ENCODE peak calls at places on chromosomes 4 and X, in nine cellular contexts. R is mucosa of descending colon, S is tibial nerve, E is left lung, Q is heart right ventricle, K is astrocyte, A is astrocyte of the spinal cord, N is coronary artery, Z is body of pancreas. M is an unnamed sample.

GRCh38 chrX:97797076-97797475 is 913.4 kb downstream of the RPA4 start:
- DNase-seq in Z (no peak), A (no peak), Q (no peak), R (no peak), E (no peak), K (no peak), S (no peak), N (no peak), M (no peak)

GRCh38 chr4:141346144-141346543 is 125.4 kb downstream of the ZNF330 start:
- DNase-seq in S (peak; percentile 19), N (no peak), R (peak; percentile 29), Z (peak; percentile 57), E (no peak), A (peak; percentile 75), K (peak; percentile 48), Q (no peak), M (peak; percentile 49)

GRCh38 chrX:152884171-152884570 is 13.7 kb upstream of the ZNF185 start:
- DNase-seq in Z (no peak), S (no peak), R (no peak), E (no peak), Q (no peak), A (no peak), K (no peak), N (no peak), M (no peak)

GRCh38 chrX:142184756-142185602 is 20.1 kb downstream of the MAGEC2 start:
- DNase-seq in R (no peak), A (no peak), E (no peak), Q (no peak), K (no peak), N (no peak), S (no peak), Z (no peak), M (no peak)

GRCh38 chr4:94690851-94691254 is 66.9 kb upstream of the BMPR1B start:
- DNase-seq in Q (no peak), R (no peak), K (peak; percentile 15), N (no peak), E (no peak), S (no peak), Z (no peak), A (peak; percentile 14), M (no peak)

GRCh38 chr4:70277121-70277520 is 34.7 kb downstream of the CSN3 start:
- DNase-seq in A (no peak), R (no peak), E (no peak), N (no peak), Z (no peak), S (no peak), K (no peak), Q (no peak), M (no peak)

GRCh38 chr4:109375778-109376414 is 57.7 kb upstream of the SEC24B start:
- DNase-seq in R (no peak), K (no peak), N (no peak), Z (no peak), Q (no peak), A (no peak), S (no peak), E (peak; percentile 40), M (no peak)

GRCh38 chr4:184733654-184734524 is at the start of gene CENPU:
- DNase-seq in A (peak; percentile 99), S (peak; percentile 90), N (peak; percentile 98), K (peak; percentile 98), Z (peak; percentile 98), Q (peak; percentile 96), R (peak; percentile 98), E (peak; percentile 96), M (peak; percentile 97)

GRCh38 chr4:3235030-3235345 is 14.0 kb upstream of the MSANTD1 start:
- DNase-seq in N (no peak), Q (no peak), E (no peak), R (no peak), K (no peak), S (no peak), Z (no peak), A (no peak), M (no peak)

GRCh38 chr4:140343303-140343702 is 30.1 kb upstream of the SCOC start:
- DNase-seq in S (peak; percentile 21), A (no peak), K (no peak), E (peak; percentile 64), R (peak; percentile 93), Q (peak; percentile 23), Z (peak; percentile 95), N (no peak), M (no peak)

GRCh38 chrX:45824471-45824870 is 623.8 kb upstream of the DIPK2B start:
- DNase-seq in E (peak; percentile 50), N (peak; percentile 74), Z (peak; percentile 10), Q (no peak), R (no peak), A (peak; percentile 92), K (peak; percentile 95), S (no peak), M (peak; percentile 69)

GRCh38 chr4:186606593-186606992 is 51.2 kb upstream of the MTNR1A start:
- DNase-seq in K (peak; percentile 41), E (no peak), R (no peak), S (no peak), A (peak; percentile 27), Z (no peak), Q (no peak), N (no peak), M (no peak)

GRCh38 chr4:173370130-173370476 is 651 bp upstream of the SAP30 start:
- DNase-seq in R (no peak), Q (peak; percentile 82), N (peak; percentile 91), E (peak; percentile 66), K (no peak), S (peak; percentile 62), Z (no peak), A (no peak), M (no peak)

GRCh38 chr4:10403633-10404445 is 53.4 kb downstream of the ZNF518B start:
- DNase-seq in S (peak; percentile 60), Z (peak; percentile 15), E (no peak), Q (peak; percentile 11), A (peak; percentile 37), K (peak; percentile 2), N (no peak), R (peak; percentile 73), M (no peak)

GRCh38 chr4:94711635-94712034 is 46.1 kb upstream of the BMPR1B start:
- DNase-seq in Z (no peak), K (peak; percentile 56), A (peak; percentile 56), N (no peak), E (no peak), R (no peak), Q (no peak), S (no peak), M (no peak)

GRCh38 chr4:135718019-135718418 is 1516.4 kb upstream of the PABPC4L start:
- DNase-seq in N (no peak), Q (no peak), K (no peak), A (peak; percentile 34), S (no peak), Z (no peak), E (no peak), R (no peak), M (no peak)

GRCh38 chrX:43804021-43804420 is 78.2 kb downstream of the MAOB start:
- DNase-seq in K (no peak), S (no peak), R (no peak), E (no peak), Q (no peak), N (no peak), A (no peak), Z (no peak), M (no peak)

GRCh38 chr4:77167866-77168265 is 10.9 kb downstream of the CCNG2 start:
- DNase-seq in Q (no peak), R (no peak), E (no peak), N (no peak), A (no peak), Z (no peak), K (no peak), S (no peak), M (no peak)

GRCh38 chrX:34659575-34659974 is 2.5 kb upstream of the TMEM47 start:
- DNase-seq in R (no peak), Z (no peak), Q (no peak), N (no peak), K (no peak), A (no peak), S (no peak), E (no peak), M (no peak)

GRCh38 chr4:60822986-60823385 is 377.1 kb upstream of the ADGRL3 start:
- DNase-seq in N (no peak), A (no peak), E (no peak), S (no peak), K (no peak), R (no peak), Z (no peak), Q (no peak), M (no peak)

GRCh38 chrX:12967711-12968465 is 7.0 kb upstream of the TMSB4X start:
- DNase-seq in K (no peak), Z (no peak), R (no peak), E (no peak), N (no peak), Q (no peak), S (no peak), A (no peak), M (no peak)

GRCh38 chr4:52369649-52370048 is 289.5 kb downstream of the USP46 start:
- DNase-seq in A (no peak), N (no peak), E (no peak), K (no peak), S (no peak), Q (no peak), Z (no peak), R (no peak), M (no peak)

GRCh38 chr4:16224669-16225068 is 1.6 kb downstream of the TAPT1 start:
- DNase-seq in S (no peak), Z (no peak), R (no peak), E (no peak), N (no peak), K (no peak), Q (no peak), A (no peak), M (no peak)
- H3K4me3 ChIP-seq in S (peak overlapping the region; percentile 89), Z (no peak overlapping the region), R (no peak overlapping the region), E (peak overlapping the region; percentile 82), N (peak overlapping the region; percentile 97), K (peak overlapping the region; percentile 93), Q (peak overlapping the region; percentile 78), A (no peak overlapping the region), M (no peak overlapping the region)

GRCh38 chrX:66164470-66164869 is 423 bp downstream of the HEPH start:
- DNase-seq in Z (no peak), E (no peak), R (no peak), N (no peak), Q (no peak), A (no peak), K (no peak), S (no peak), M (no peak)
- H3K4me3 ChIP-seq in Z (no peak overlapping the region), E (peak overlapping the region; percentile 11), R (peak overlapping the region; percentile 3), N (peak overlapping the region; percentile 64), Q (peak overlapping the region; percentile 49), A (peak overlapping the region; percentile 8), K (peak overlapping the region; percentile 59), S (peak overlapping the region; percentile 25), M (peak overlapping the region; percentile 36)

GRCh38 chrX:19630776-19631707 is 115.7 kb upstream of the MAP3K15 start:
- DNase-seq in Z (no peak), Q (no peak), K (no peak), A (no peak), N (no peak), R (no peak), E (no peak), S (no peak), M (no peak)
- H3K4me3 ChIP-seq in Z (no peak overlapping the region), Q (no peak overlapping the region), K (no peak overlapping the region), A (no peak overlapping the region), N (no peak overlapping the region), R (no peak overlapping the region), E (no peak overlapping the region), S (no peak overlapping the region), M (no peak overlapping the region)

DNA sequence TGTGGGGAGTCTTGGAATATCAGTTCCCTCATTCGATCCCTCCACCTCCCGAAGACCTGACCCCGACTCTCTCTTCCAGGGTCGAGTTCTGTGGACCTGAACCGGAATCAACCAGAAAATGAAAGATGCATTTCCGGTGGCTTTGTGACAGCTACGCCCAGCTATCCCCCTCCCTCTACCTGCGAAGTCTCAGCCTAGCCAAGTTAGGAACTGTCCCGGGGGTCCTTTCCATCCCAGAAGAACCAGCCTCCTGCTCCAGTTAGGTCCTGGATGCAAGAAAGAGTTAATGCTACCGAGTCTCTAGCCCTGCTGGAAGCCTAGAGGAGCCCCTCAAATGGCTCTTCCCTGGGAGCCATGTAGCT is 13.4 kb upstream of the ETDC start:
- DNase-seq in S (no peak), K (no peak), A (no peak), Q (no peak), Z (no peak), E (no peak), R (no peak), N (no peak), M (no peak)
- H3K4me3 ChIP-seq in S (peak overlapping the region; percentile 33), K (peak overlapping the region; percentile 51), A (peak overlapping the region; percentile 20), Q (peak overlapping the region; percentile 32), Z (no peak overlapping the region), E (peak overlapping the region; percentile 25), R (no peak overlapping the region), N (peak overlapping the region; percentile 60), M (no peak overlapping the region)